ENCODE peak calls at places on chromosomes 1 and 21, in six cellular contexts. J, M, N, W, X and T are unnamed samples.

GRCh38 chr1:201376464-201377374 is 761 bp downstream of the TNNT2 start:
- DNase-seq in J (peak), M (peak), N (peak), W (no peak), X (no peak), T (peak)

GRCh38 chr1:176033474-176033873 is 173.6 kb downstream of the COP1 start:
- DNase-seq in J (peak), M (peak), N (no peak), W (no peak), X (no peak), T (no peak)

GRCh38 chr1:23530089-23530749 is 814 bp downstream of the E2F2 start:
- DNase-seq in J (no peak), M (no peak), N (peak), W (no peak), X (no peak), T (no peak)

GRCh38 chr1:226972931-226973330 is 32.8 kb downstream of the COQ8A start:
- DNase-seq in J (no peak), M (no peak), N (no peak), W (no peak), X (no peak), T (no peak)

GRCh38 chr1:169604781-169605560 is 18.7 kb upstream of the F5 start:
- DNase-seq in J (no peak), M (no peak), N (peak), W (peak), X (no peak), T (no peak)

GRCh38 chr1:59443355-59443754 is 146.5 kb downstream of the FGGY start:
- DNase-seq in J (peak), M (peak), N (no peak), W (no peak), X (no peak), T (no peak)

GRCh38 chr1:196207624-196208204 is 400.5 kb downstream of the KCNT2 start:
- DNase-seq in J (peak), M (peak), N (no peak), W (no peak), X (no peak), T (no peak)

GRCh38 chr21:15804247-15804985 is 74.6 kb downstream of the USP25 start:
- DNase-seq in J (no peak), M (no peak), N (no peak), W (no peak), X (no peak), T (no peak)

GRCh38 chr1:25431495-25432363 is 1.0 kb downstream of the MACO1 start:
- DNase-seq in J (peak), M (no peak), N (peak), W (no peak), X (no peak), T (no peak)

GRCh38 chr1:73673980-73674379 is 524.0 kb downstream of the LRRIQ3 start:
- DNase-seq in J (no peak), M (no peak), N (no peak), W (no peak), X (no peak), T (no peak)

GRCh38 chr1:64686828-64687724 is 57.8 kb upstream of the RAVER2 start:
- DNase-seq in J (peak), M (peak), N (peak), W (peak), X (peak), T (peak)

DNA sequence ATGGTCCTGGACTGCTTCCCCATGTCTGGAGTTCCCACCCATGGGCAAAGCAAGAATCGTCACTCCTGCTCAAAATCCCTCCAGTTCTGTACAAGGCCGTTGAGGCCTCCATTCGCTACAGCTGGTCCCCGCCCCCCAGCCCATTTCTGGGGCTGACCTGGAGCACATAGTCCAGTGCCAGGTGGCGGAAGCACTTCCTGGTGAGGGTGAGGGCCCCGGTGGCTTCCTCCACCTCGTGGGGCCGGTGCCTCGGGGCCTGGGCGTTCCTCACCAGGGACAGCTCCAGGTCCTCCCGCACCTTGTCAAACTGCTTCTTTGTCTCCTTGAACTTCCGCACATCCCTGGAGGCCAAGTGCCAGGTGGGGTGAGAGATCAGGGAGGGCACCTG is 7.4 kb downstream of the ACAP3 start:
- DNase-seq in J (no peak), M (no peak), N (no peak), W (no peak), X (no peak), T (no peak)
- TF ChIP-seq CTCF in J (no peak), M (no peak), N (peak), W (no peak), X (no peak), T (peak)

GRCh38 chr1:109923131-109923945 is 12.7 kb downstream of the CSF1 start:
- DNase-seq in J (no peak), M (no peak), N (peak), W (no peak), X (no peak), T (no peak)
- TF ChIP-seq CTCF in J (peak), M (peak), N (peak), W (no peak), X (no peak), T (peak)

DNA sequence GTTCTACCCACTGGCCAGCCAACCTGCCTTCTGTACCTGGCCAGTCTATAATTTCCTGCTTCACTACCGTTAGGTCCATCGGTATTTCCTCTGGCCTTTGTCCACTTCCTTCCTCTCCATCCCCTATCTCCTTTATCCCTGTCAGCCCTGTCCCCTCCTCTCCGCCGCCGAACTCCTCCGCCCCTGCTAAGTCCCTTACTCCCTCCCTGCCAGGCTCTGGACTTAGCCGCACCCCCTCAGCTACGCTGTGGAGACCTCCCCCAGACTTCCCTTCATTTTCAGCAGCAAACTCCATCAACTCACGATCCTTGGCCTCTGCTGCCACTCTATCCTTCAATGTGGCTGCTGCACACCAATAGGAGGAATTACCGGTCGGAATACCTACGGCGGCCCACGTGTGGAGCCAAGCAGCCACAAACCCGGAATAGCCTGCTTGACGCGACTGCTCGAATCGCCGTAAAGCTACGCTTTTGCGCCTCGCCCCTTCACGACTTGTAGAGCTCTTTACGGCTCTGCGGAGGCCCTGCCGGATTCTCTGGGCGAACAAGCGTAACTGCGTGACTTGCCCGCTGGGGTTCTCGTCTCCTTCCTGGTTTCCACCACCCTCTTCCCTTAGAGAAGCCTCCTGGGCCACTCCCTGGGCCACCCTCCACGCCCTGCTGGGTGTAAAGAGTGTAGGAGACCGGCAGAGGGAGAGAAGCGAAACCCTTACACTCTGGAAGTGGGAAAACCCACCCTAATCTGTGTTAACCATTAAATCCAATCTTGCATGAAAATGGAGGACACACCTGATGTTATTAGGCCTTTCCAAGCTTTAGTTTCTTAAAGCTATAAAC is at the start of gene ZNHIT6:
- DNase-seq in J (peak), M (peak), N (peak), W (peak), X (peak), T (peak)
- TF ChIP-seq CTCF in J (peak), M (peak), N (peak), W (no peak), X (peak), T (peak)

GRCh38 chr1:214753236-214753852 is 150.3 kb downstream of the CENPF start:
- DNase-seq in J (no peak), M (no peak), N (no peak), W (no peak), X (no peak), T (no peak)
- TF ChIP-seq CTCF in J (no peak), M (no peak), N (no peak), W (no peak), X (no peak), T (no peak)

GRCh38 chr21:25898671-25899070 is 163.9 kb downstream of the GABPA start:
- DNase-seq in J (peak), M (peak), N (no peak), W (no peak), X (no peak), T (no peak)

GRCh38 chr21:25891596-25891995 is 156.8 kb downstream of the GABPA start:
- DNase-seq in J (no peak), M (no peak), N (peak), W (no peak), X (no peak), T (no peak)

GRCh38 chr21:25896657-25897056 is 161.9 kb downstream of the GABPA start:
- DNase-seq in J (no peak), M (no peak), N (no peak), W (no peak), X (no peak), T (no peak)

GRCh38 chr21:25897383-25897782 is 162.6 kb downstream of the GABPA start:
- DNase-seq in J (no peak), M (no peak), N (no peak), W (no peak), X (no peak), T (no peak)

DNA sequence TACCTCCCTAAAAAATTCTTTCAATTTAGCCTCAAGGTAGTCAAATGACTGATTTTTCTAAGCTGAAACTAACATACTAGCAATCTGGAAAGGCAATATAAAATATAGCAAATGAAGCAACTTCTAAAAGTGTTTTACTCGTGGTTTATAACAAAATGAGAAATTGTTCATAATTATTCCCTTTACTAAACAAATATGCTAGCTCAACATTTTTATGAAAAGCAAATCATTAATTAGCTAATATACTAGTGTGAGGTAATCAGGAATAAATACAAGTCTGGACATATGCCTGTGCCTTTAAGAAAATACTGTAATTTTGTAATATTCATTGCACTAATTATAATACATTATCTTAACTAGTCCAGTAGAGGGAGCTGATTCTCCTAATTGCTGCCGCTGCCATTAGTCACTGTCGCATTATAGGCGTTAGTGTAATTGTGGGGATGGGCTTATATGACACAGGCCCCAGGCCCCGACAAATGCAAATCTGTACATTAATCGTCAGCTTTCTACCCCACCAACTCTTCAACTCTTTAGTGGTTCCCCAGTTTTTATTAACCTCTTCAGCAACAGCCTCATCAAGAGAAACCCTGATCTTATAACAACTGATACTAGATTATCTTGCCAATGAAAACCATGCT is 160.9 kb downstream of the GABPA start:
- DNase-seq in J (peak), M (peak), N (peak), W (no peak), X (peak), T (no peak)
- TF ChIP-seq CTCF in J (peak), M (peak), N (peak), W (peak), X (peak), T (peak)

GRCh38 chr21:34861302-34861701 is 187.8 kb downstream of the RUNX1 start:
- DNase-seq in J (no peak), M (no peak), N (no peak), W (no peak), X (no peak), T (no peak)

GRCh38 chr21:34857122-34857713 is 188.4 kb downstream of the CLIC6 start:
- DNase-seq in J (no peak), M (no peak), N (no peak), W (no peak), X (peak), T (no peak)

GRCh38 chr21:34859976-34860653 is 189.0 kb downstream of the RUNX1 start:
- DNase-seq in J (no peak), M (no peak), N (no peak), W (no peak), X (no peak), T (no peak)

GRCh38 chr21:34858559-34858958 is 189.8 kb downstream of the CLIC6 start:
- DNase-seq in J (no peak), M (no peak), N (no peak), W (no peak), X (no peak), T (no peak)

DNA sequence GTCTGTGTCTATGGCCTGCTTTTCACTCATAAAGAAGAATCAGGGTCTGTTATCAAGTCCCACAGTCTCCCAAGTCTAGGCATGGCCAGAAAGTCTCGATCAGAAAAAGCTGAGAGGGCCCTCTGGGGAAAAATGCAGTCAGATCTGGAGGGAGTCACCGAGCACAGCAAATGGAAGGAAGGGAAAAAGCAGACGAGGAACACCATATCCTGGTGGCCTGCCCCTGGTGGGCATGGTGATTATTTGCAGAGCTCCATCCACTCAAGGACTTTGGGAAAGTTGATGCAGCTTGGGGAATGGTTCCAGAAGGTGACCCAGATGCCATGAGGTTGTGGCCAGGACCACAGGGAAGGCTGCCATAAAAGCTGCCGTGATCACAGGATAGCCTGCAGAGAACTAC is 189.1 kb downstream of the CLIC6 start:
- DNase-seq in J (no peak), M (no peak), N (no peak), W (no peak), X (no peak), T (no peak)
- TF ChIP-seq CTCF in J (peak), M (peak), N (no peak), W (no peak), X (peak), T (peak)

GRCh38 chr21:42255038-42255601 is 36.2 kb downstream of the ABCG1 start:
- DNase-seq in J (no peak), M (no peak), N (no peak), W (no peak), X (no peak), T (no peak)

GRCh38 chr21:42256316-42256715 is 37.4 kb downstream of the ABCG1 start:
- DNase-seq in J (no peak), M (no peak), N (no peak), W (no peak), X (no peak), T (no peak)

GRCh38 chr21:42254631-42255030 is 35.7 kb downstream of the ABCG1 start:
- DNase-seq in J (no peak), M (no peak), N (no peak), W (no peak), X (no peak), T (no peak)

GRCh38 chr21:42257091-42257760 is 38.3 kb downstream of the ABCG1 start:
- DNase-seq in J (peak), M (peak), N (no peak), W (no peak), X (no peak), T (no peak)

DNA sequence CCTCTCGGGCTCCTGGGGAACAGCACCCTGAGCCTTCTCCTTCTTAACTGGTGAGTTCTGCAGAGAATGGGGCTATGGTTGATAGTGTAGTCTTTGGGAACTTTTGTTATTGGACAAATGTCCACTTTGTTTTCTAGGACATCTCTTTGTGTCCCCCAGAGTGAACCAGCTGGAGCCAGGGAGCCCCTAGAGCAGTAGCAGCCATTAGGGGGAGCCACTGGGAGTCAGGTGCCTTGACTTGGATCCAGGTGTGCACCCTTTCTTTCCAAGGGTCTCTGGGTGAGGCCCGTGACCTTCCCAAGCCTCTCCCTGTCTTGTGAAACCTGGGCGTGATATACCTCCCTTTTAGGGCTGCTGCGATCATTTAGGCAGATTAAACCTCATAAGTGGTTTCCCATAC is 36.9 kb downstream of the ABCG1 start:
- DNase-seq in J (no peak), M (no peak), N (no peak), W (no peak), X (no peak), T (no peak)
- TF ChIP-seq CTCF in J (no peak), M (no peak), N (no peak), W (no peak), X (no peak), T (no peak)

GRCh38 chr1:15046487-15047165 is 106.9 kb upstream of the TMEM51 start:
- DNase-seq in J (peak), M (peak), N (peak), W (peak), X (peak), T (peak)
- TF ChIP-seq CTCF in J (peak), M (peak), N (peak), W (peak), X (peak), T (peak)

DNA sequence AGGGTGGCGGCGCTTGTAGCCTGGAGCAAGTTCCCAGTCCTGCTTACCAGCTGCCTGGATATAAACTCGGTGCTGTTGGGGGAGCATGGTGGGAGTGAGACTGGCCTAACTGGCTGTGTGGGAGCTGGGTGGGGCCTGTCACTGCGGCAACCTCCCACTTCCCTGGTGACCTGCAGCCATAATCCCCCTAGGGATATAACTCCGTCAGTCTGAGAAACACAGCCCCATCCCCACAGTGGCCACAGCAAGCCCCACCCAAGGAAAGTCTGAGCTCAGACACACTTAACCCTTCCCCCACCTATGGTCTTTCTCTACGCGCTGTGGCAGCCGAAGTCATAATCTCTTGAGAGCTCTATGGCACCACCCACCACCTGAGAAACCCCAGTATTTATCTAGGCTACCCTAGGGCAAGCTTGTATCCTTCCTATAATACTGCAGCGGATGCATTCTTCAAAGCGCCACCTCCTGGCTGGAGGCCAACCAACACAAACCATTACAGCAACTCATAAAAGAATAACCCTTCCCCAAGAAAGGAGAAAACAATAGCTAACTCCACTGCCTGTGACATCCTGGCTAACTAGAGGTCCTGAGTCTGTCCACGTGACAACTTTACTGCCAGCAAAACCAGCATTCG is 57.4 kb downstream of the ZNF648 start:
- DNase-seq in J (no peak), M (no peak), N (no peak), W (no peak), X (no peak), T (no peak)
- TF ChIP-seq CTCF in J (no peak), M (no peak), N (no peak), W (no peak), X (no peak), T (peak)